ENCODE peak calls at places on chromosomes 12 and 14, in ten cellular contexts. C, A, Z, P, G, K, U, Q, I and J are unnamed samples. For H3K4me1, the result is how much of the 10 kb centered on the place peaks cover.

GRCh38 chr12:130712346-130713065 is 3.6 kb downstream of the RIMBP2 start:
- DNase-seq in C (no peak), A (no peak), Z (no peak), P (no peak), G (no peak), K (no peak), U (peak), Q (no peak), I (no peak), J (no peak)

GRCh38 chr14:54803926-54804719 is 98.5 kb downstream of the GCH1 start:
- DNase-seq in C (no peak), A (no peak), Z (no peak), P (no peak), G (no peak), K (no peak), U (no peak), Q (no peak), I (no peak), J (no peak)

GRCh38 chr12:42766754-42767153 is 177.2 kb upstream of the PRICKLE1 start:
- DNase-seq in C (no peak), A (no peak), Z (no peak), P (no peak), G (no peak), K (no peak), U (no peak), Q (no peak), I (no peak), J (no peak)

GRCh38 chr14:76644875-76645518 is 116.3 kb upstream of the VASH1 start:
- DNase-seq in C (peak), A (peak), Z (peak), P (no peak), G (peak), K (no peak), U (no peak), Q (peak), I (peak), J (peak)

GRCh38 chr12:14849664-14850063 is 6.3 kb upstream of the ART4 start:
- DNase-seq in C (no peak), A (no peak), Z (peak), P (no peak), G (no peak), K (no peak), U (no peak), Q (no peak), I (no peak), J (no peak)

GRCh38 chr12:128754275-128754674 is 69.5 kb downstream of the SLC15A4 start:
- DNase-seq in C (no peak), A (no peak), Z (no peak), P (no peak), G (no peak), K (no peak), U (no peak), Q (no peak), I (no peak), J (no peak)

GRCh38 chr12:32477714-32478113 is 78.4 kb downstream of the FGD4 start:
- DNase-seq in C (no peak), A (no peak), Z (no peak), P (no peak), G (no peak), K (no peak), U (no peak), Q (no peak), I (no peak), J (no peak)

GRCh38 chr14:52254086-52254485 is 13.4 kb upstream of the PTGDR start:
- DNase-seq in C (no peak), A (no peak), Z (no peak), P (no peak), G (no peak), K (no peak), U (no peak), Q (no peak), I (no peak), J (no peak)

GRCh38 chr14:100076133-100076532 is 10.9 kb downstream of the EVL start:
- DNase-seq in C (no peak), A (peak), Z (peak), P (no peak), G (peak), K (no peak), U (no peak), Q (peak), I (peak), J (peak)
- H3K27ac ChIP-seq in C (no peak), A (peak), Z (no peak), P (no peak), G (peak), K (peak), U (peak), Q (no peak), I (peak), J (no peak)

GRCh38 chr14:22797017-22797917 is 18.0 kb downstream of the SLC7A7 start:
- DNase-seq in C (no peak), A (peak), Z (no peak), P (no peak), G (no peak), K (no peak), U (no peak), Q (peak), I (no peak), J (no peak)

GRCh38 chr14:22796087-22796707 is 19.0 kb downstream of the SLC7A7 start:
- DNase-seq in C (no peak), A (peak), Z (no peak), P (no peak), G (no peak), K (no peak), U (no peak), Q (no peak), I (no peak), J (no peak)

GRCh38 chr14:22800356-22800755 is 14.9 kb downstream of the SLC7A7 start:
- DNase-seq in C (no peak), A (no peak), Z (no peak), P (no peak), G (no peak), K (no peak), U (no peak), Q (no peak), I (no peak), J (no peak)

GRCh38 chr14:22801716-22802115 is 13.5 kb downstream of the SLC7A7 start:
- DNase-seq in C (no peak), A (no peak), Z (no peak), P (no peak), G (no peak), K (no peak), U (no peak), Q (no peak), I (no peak), J (peak)

GRCh38 chr14:22798528-22798927 is 16.7 kb downstream of the SLC7A7 start:
- DNase-seq in C (no peak), A (no peak), Z (no peak), P (no peak), G (no peak), K (no peak), U (no peak), Q (no peak), I (no peak), J (no peak)
- H3K4me1 ChIP-seq in C (under half), A (under half), Z (under half), P (under half), G (under half), K (under half), U (under half), Q (under half), I (under half), J (under half)

GRCh38 chr12:124772467-124773170 is 91.0 kb downstream of the SCARB1 start:
- DNase-seq in C (no peak), A (no peak), Z (no peak), P (no peak), G (no peak), K (no peak), U (no peak), Q (peak), I (no peak), J (no peak)
- H3K4me3 ChIP-seq in C (no peak), A (no peak), Z (no peak), P (no peak), G (no peak), K (no peak), U (no peak), Q (no peak), I (no peak), J (no peak)

GRCh38 chr14:24138396-24139271 is 2.6 kb downstream of the PSME1 start:
- DNase-seq in C (no peak), A (no peak), Z (no peak), P (no peak), G (no peak), K (no peak), U (no peak), Q (no peak), I (no peak), J (no peak)
- H3K27ac ChIP-seq in C (no peak), A (no peak), Z (no peak), P (no peak), G (no peak), K (no peak), U (peak), Q (no peak), I (no peak), J (no peak)

DNA sequence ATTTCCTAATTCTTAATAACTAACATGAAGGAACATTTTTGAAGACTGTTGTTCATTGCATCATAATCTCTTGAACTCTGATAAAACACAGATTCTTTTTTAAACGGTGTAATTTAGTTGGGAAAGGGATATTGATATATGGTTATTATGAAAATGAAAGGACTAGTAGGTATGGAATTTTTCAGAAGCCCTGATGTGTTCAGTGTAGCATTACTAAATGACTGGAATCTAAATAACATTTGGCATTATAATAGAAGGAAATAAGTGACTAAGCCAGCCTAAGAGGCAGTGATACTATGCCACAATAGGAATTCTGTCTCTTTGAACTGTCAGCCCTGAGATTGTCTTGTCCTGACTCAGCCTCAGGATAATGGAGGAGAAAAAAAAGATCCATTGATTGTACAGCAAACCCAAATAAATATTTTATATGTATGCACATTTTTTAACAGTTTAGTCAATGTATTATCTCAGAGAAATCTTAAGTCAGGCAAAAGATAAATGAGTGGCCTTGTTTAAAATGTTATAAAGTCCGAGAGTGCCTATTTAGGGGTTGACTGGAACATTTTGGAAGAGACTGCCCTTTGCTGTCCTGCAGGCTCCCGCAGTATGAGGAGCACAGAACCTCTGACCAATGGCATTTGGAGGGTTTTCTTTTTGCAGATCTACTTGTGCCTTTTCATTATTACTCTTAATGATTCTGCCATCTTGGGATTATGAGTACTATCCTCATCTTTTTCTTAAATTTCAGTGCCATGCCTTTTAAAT is 271.2 kb downstream of the EGLN3 start:
- DNase-seq in C (peak), A (no peak), Z (no peak), P (no peak), G (no peak), K (no peak), U (no peak), Q (no peak), I (no peak), J (peak)
- H3K4me1 ChIP-seq in C (under half), A (under half), Z (under half), P (under half), G (under half), K (under half), U (under half), Q (under half), I (under half), J (under half)